ENCODE peak calls at places on chromosomes 2 and 18, in five cellular contexts. One of them, this sample, is unnamed.

GRCh38 chr2:43127941-43128561 is 98.4 kb downstream of the ZFP36L2 start:
- DNase-seq in neural progenitor cell: no peak
- DNase-seq in coronary artery: no peak
- DNase-seq in heart right ventricle: no peak
- DNase-seq in fibroblast of pulmonary artery: no peak
- DNase-seq in this sample: no peak

GRCh38 chr2:112433932-112434730 is 686 bp upstream of the RGPD8 start:
- DNase-seq in neural progenitor cell: no peak
- DNase-seq in coronary artery: no peak
- DNase-seq in heart right ventricle: no peak
- DNase-seq in fibroblast of pulmonary artery: no peak
- DNase-seq in this sample: no peak

GRCh38 chr18:7775848-7776247 is 208.7 kb downstream of the PTPRM start:
- DNase-seq in neural progenitor cell: no peak
- DNase-seq in coronary artery: no peak
- DNase-seq in heart right ventricle: no peak
- DNase-seq in fibroblast of pulmonary artery: no peak
- DNase-seq in this sample: no peak

GRCh38 chr18:395481-396250 is 104.8 kb downstream of the COLEC12 start:
- DNase-seq in neural progenitor cell: no peak
- DNase-seq in coronary artery: no peak
- DNase-seq in heart right ventricle: no peak
- DNase-seq in fibroblast of pulmonary artery: peak
- DNase-seq in this sample: no peak

GRCh38 chr2:204538179-204539009 is 6.9 kb upstream of the PARD3B start:
- DNase-seq in neural progenitor cell: peak
- DNase-seq in coronary artery: no peak
- DNase-seq in heart right ventricle: no peak
- DNase-seq in fibroblast of pulmonary artery: peak
- DNase-seq in this sample: no peak

GRCh38 chr18:63970803-63971191 is 916 bp downstream of the SERPINB8 start:
- DNase-seq in neural progenitor cell: peak
- DNase-seq in coronary artery: no peak
- DNase-seq in heart right ventricle: peak
- DNase-seq in fibroblast of pulmonary artery: no peak
- DNase-seq in this sample: no peak

GRCh38 chr18:58505181-58505580 is 123.7 kb downstream of the ALPK2 start:
- DNase-seq in neural progenitor cell: no peak
- DNase-seq in coronary artery: no peak
- DNase-seq in heart right ventricle: no peak
- DNase-seq in fibroblast of pulmonary artery: no peak
- DNase-seq in this sample: no peak

GRCh38 chr2:6524678-6525367 is 340.9 kb downstream of the CMPK2 start:
- DNase-seq in neural progenitor cell: no peak
- DNase-seq in coronary artery: no peak
- DNase-seq in heart right ventricle: no peak
- DNase-seq in fibroblast of pulmonary artery: no peak
- DNase-seq in this sample: no peak

GRCh38 chr2:209505410-209505809 is 81.6 kb downstream of the MAP2 start:
- DNase-seq in neural progenitor cell: no peak
- DNase-seq in coronary artery: no peak
- DNase-seq in heart right ventricle: no peak
- DNase-seq in fibroblast of pulmonary artery: no peak
- DNase-seq in this sample: no peak

GRCh38 chr2:7456762-7457161 is 539.5 kb downstream of the RNF144A start:
- DNase-seq in neural progenitor cell: peak
- DNase-seq in coronary artery: no peak
- DNase-seq in heart right ventricle: no peak
- DNase-seq in fibroblast of pulmonary artery: no peak
- DNase-seq in this sample: no peak

GRCh38 chr2:18750662-18751554 is 161.5 kb upstream of the NT5C1B start:
- DNase-seq in neural progenitor cell: no peak
- DNase-seq in coronary artery: no peak
- DNase-seq in heart right ventricle: no peak
- DNase-seq in fibroblast of pulmonary artery: peak
- DNase-seq in this sample: no peak

GRCh38 chr2:86413296-86414085 is 27.7 kb upstream of the KDM3A start:
- DNase-seq in neural progenitor cell: no peak
- DNase-seq in coronary artery: no peak
- DNase-seq in heart right ventricle: no peak
- DNase-seq in fibroblast of pulmonary artery: no peak
- DNase-seq in this sample: no peak

GRCh38 chr2:208466133-208466919 is 59.7 kb downstream of the PTH2R start:
- DNase-seq in neural progenitor cell: peak
- DNase-seq in coronary artery: no peak
- DNase-seq in heart right ventricle: no peak
- DNase-seq in fibroblast of pulmonary artery: peak
- DNase-seq in this sample: no peak

GRCh38 chr2:68362069-68362468 is 3.0 kb upstream of the PLEK start:
- DNase-seq in neural progenitor cell: peak
- DNase-seq in coronary artery: peak
- DNase-seq in heart right ventricle: peak
- DNase-seq in fibroblast of pulmonary artery: peak
- DNase-seq in this sample: peak

GRCh38 chr2:166334800-166335199 is 40.9 kb downstream of the SCN9A start:
- DNase-seq in neural progenitor cell: no peak
- DNase-seq in coronary artery: no peak
- DNase-seq in heart right ventricle: no peak
- DNase-seq in fibroblast of pulmonary artery: peak
- DNase-seq in this sample: no peak

GRCh38 chr2:171568085-171568484 is 45.8 kb downstream of the CYBRD1 start:
- DNase-seq in neural progenitor cell: no peak
- DNase-seq in coronary artery: no peak
- DNase-seq in heart right ventricle: no peak
- DNase-seq in fibroblast of pulmonary artery: no peak
- DNase-seq in this sample: no peak

GRCh38 chr2:30871980-30872789 is 64.9 kb upstream of the CAPN13 start:
- DNase-seq in neural progenitor cell: peak
- DNase-seq in coronary artery: no peak
- DNase-seq in heart right ventricle: no peak
- DNase-seq in fibroblast of pulmonary artery: no peak
- DNase-seq in this sample: no peak

GRCh38 chr2:153870308-153870707 is 1.4 kb upstream of the GALNT13 start:
- DNase-seq in neural progenitor cell: peak
- DNase-seq in coronary artery: no peak
- DNase-seq in heart right ventricle: no peak
- DNase-seq in fibroblast of pulmonary artery: no peak
- DNase-seq in this sample: no peak

GRCh38 chr2:15965564-15966019 is 25.2 kb downstream of the MYCN start:
- DNase-seq in neural progenitor cell: peak
- DNase-seq in coronary artery: no peak
- DNase-seq in heart right ventricle: no peak
- DNase-seq in fibroblast of pulmonary artery: no peak
- DNase-seq in this sample: no peak

GRCh38 chr2:205702576-205702975 is 20.3 kb downstream of the NRP2 start:
- DNase-seq in neural progenitor cell: no peak
- DNase-seq in coronary artery: no peak
- DNase-seq in heart right ventricle: no peak
- DNase-seq in fibroblast of pulmonary artery: no peak
- DNase-seq in this sample: no peak

GRCh38 chr2:105005601-105006000 is 32.3 kb upstream of the MRPS9 start:
- DNase-seq in neural progenitor cell: no peak
- DNase-seq in coronary artery: no peak
- DNase-seq in heart right ventricle: no peak
- DNase-seq in fibroblast of pulmonary artery: no peak
- DNase-seq in this sample: no peak

GRCh38 chr2:196823750-196824149 is 14.6 kb upstream of the C2orf66 start:
- DNase-seq in neural progenitor cell: no peak
- DNase-seq in coronary artery: no peak
- DNase-seq in heart right ventricle: no peak
- DNase-seq in fibroblast of pulmonary artery: peak
- DNase-seq in this sample: no peak

GRCh38 chr18:3593904-3594759 is 144.2 kb downstream of the TGIF1 start:
- DNase-seq in neural progenitor cell: peak
- DNase-seq in coronary artery: peak
- DNase-seq in heart right ventricle: peak
- DNase-seq in fibroblast of pulmonary artery: peak
- DNase-seq in this sample: peak

GRCh38 chr18:3595282-3596273 is 145.6 kb downstream of the TGIF1 start:
- DNase-seq in neural progenitor cell: no peak
- DNase-seq in coronary artery: no peak
- DNase-seq in heart right ventricle: no peak
- DNase-seq in fibroblast of pulmonary artery: peak
- DNase-seq in this sample: peak

GRCh38 chr18:3594760-3595241 is 144.8 kb downstream of the TGIF1 start:
- DNase-seq in neural progenitor cell: peak
- DNase-seq in coronary artery: no peak
- DNase-seq in heart right ventricle: no peak
- DNase-seq in fibroblast of pulmonary artery: peak
- DNase-seq in this sample: no peak

GRCh38 chr18:3597159-3597977 is 147.4 kb downstream of the TGIF1 start:
- DNase-seq in neural progenitor cell: no peak
- DNase-seq in coronary artery: no peak
- DNase-seq in heart right ventricle: no peak
- DNase-seq in fibroblast of pulmonary artery: peak
- DNase-seq in this sample: no peak

GRCh38 chr18:3596324-3597158 is 146.6 kb downstream of the TGIF1 start:
- DNase-seq in neural progenitor cell: peak
- DNase-seq in coronary artery: no peak
- DNase-seq in heart right ventricle: peak
- DNase-seq in fibroblast of pulmonary artery: peak
- DNase-seq in this sample: peak
- TF ChIP-seq CTCF in neural progenitor cell: no peak
- TF ChIP-seq CTCF in coronary artery: no peak
- TF ChIP-seq CTCF in heart right ventricle: no peak
- TF ChIP-seq CTCF in fibroblast of pulmonary artery: peak
- TF ChIP-seq CTCF in this sample: peak

GRCh38 chr2:199684168-199684567 is 166.8 kb downstream of the FTCDNL1 start:
- DNase-seq in neural progenitor cell: no peak
- DNase-seq in coronary artery: no peak
- DNase-seq in heart right ventricle: no peak
- DNase-seq in fibroblast of pulmonary artery: no peak
- DNase-seq in this sample: no peak
- TF ChIP-seq CTCF in neural progenitor cell: peak
- TF ChIP-seq CTCF in coronary artery: no peak
- TF ChIP-seq CTCF in heart right ventricle: no peak
- TF ChIP-seq CTCF in fibroblast of pulmonary artery: no peak
- TF ChIP-seq CTCF in this sample: no peak

DNA sequence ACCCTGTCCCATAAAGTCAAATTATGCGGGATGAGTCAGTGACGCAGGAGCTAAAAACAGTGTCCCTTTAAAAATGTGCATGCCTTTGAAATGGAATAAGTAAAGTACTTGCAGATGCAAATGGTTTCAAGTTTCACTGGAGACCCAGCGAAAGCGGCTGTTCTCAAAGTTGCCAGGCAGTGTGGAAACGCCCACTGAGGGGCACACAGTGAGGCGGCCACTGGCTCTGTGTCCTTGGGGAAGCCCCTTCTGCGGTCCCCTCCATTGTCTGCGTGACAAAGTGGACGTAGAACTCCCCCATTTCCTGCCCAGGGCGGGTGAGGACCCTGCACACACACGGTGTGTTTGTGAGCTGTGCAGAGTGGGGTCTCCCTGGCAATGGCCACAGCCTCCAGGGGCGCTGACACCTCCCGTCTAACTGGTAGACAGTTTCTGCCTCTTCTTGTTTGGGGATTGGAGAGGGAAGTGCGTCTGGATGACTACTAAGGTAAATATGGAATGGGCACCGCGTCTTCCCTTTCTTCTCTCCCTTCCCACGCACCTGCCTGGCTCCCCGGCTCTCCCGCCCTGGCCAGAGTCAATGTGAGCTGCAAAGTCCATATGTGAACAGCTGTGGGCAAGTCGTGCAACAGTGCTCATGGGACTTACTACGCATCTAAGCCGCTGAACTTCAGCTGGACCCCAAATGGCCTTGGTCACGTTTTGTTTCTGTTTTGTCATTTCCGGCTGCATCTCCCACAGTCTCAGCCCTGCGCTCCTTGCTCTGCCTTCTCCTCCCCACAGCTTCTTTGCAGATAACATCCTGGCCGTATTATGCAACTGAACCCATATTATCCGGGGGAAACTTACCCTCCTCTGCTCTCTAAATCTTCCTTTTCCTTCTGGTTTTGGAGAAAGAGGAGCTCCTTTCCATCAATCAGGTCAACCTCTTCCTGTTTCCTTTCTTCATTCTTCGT is 33.7 kb upstream of the ZNF516 start:
- DNase-seq in neural progenitor cell: peak
- DNase-seq in coronary artery: no peak
- DNase-seq in heart right ventricle: no peak
- DNase-seq in fibroblast of pulmonary artery: peak
- DNase-seq in this sample: peak
- TF ChIP-seq CTCF in neural progenitor cell: peak
- TF ChIP-seq CTCF in coronary artery: no peak
- TF ChIP-seq CTCF in heart right ventricle: no peak
- TF ChIP-seq CTCF in fibroblast of pulmonary artery: no peak
- TF ChIP-seq CTCF in this sample: no peak

DNA sequence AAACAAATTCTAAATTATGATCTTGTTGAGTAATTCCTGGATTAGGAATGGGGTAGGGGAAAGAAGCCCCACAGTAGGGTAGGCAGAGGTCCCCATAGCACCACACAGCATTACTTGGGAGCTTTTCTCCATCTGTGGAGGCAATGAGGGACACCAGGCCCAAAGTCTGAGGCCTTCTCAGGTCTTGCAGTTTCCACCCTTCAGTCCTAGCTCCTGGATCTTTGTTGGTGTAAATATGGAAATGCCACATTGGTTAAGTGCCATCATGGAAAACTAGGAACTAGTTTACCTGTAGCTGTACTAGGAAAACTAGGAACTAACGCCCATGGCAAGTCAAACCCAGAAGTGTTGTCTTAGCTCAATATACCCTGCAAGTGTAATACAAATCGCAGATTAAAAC is 113.3 kb upstream of the DAPL1 start:
- DNase-seq in neural progenitor cell: no peak
- DNase-seq in coronary artery: no peak
- DNase-seq in heart right ventricle: no peak
- DNase-seq in fibroblast of pulmonary artery: no peak
- DNase-seq in this sample: no peak
- TF ChIP-seq CTCF in neural progenitor cell: no peak
- TF ChIP-seq CTCF in coronary artery: no peak
- TF ChIP-seq CTCF in heart right ventricle: no peak
- TF ChIP-seq CTCF in fibroblast of pulmonary artery: no peak
- TF ChIP-seq CTCF in this sample: no peak

DNA sequence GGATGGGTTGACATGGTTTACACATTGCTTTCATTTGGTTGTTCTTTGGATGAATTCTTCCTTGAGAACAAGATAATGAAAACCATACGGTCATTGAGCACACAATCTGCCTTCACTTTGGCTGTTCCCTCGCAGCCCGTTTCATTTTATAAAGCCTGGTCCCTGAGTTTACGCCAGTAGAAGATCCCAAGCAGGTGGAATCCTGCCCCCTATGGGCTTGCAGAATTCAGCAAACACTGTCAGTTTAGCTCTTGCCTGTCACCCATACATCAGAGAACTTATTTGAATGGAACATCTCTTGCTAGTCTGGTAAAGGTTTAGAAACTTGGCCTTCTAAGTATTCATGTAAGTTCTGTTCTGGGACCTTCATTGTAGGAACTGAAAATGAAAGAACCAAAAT is 666.4 kb upstream of the ZEB2 start:
- DNase-seq in neural progenitor cell: peak
- DNase-seq in coronary artery: no peak
- DNase-seq in heart right ventricle: no peak
- DNase-seq in fibroblast of pulmonary artery: no peak
- DNase-seq in this sample: no peak
- TF ChIP-seq CTCF in neural progenitor cell: peak
- TF ChIP-seq CTCF in coronary artery: no peak
- TF ChIP-seq CTCF in heart right ventricle: no peak
- TF ChIP-seq CTCF in fibroblast of pulmonary artery: no peak
- TF ChIP-seq CTCF in this sample: peak

GRCh38 chr2:120856421-120856862 is 120.8 kb downstream of the GLI2 start:
- DNase-seq in neural progenitor cell: peak
- DNase-seq in coronary artery: no peak
- DNase-seq in heart right ventricle: no peak
- DNase-seq in fibroblast of pulmonary artery: peak
- DNase-seq in this sample: no peak
- TF ChIP-seq CTCF in neural progenitor cell: peak
- TF ChIP-seq CTCF in coronary artery: no peak
- TF ChIP-seq CTCF in heart right ventricle: no peak
- TF ChIP-seq CTCF in fibroblast of pulmonary artery: peak
- TF ChIP-seq CTCF in this sample: no peak